ENCODE peak calls at places on chromosomes 12 and 14, in five cellular contexts. One of them, this sample, is unnamed.

GRCh38 chr14:35149239-35149638 is 26.9 kb downstream of the PRORP start:
- DNase-seq in Calu3: no peak
- DNase-seq in GM13976: no peak
- DNase-seq in epithelial cell of esophagus: no peak
- DNase-seq in T-helper 1 cell: no peak
- DNase-seq in this sample: no peak

GRCh38 chr14:73850940-73851339 is 691 bp upstream of the PTGR2 start:
- DNase-seq in Calu3: peak
- DNase-seq in GM13976: no peak
- DNase-seq in epithelial cell of esophagus: peak
- DNase-seq in T-helper 1 cell: no peak
- DNase-seq in this sample: no peak

GRCh38 chr12:117092886-117093285 is 6.3 kb downstream of the TESC start:
- DNase-seq in Calu3: no peak
- DNase-seq in GM13976: no peak
- DNase-seq in epithelial cell of esophagus: no peak
- DNase-seq in T-helper 1 cell: no peak
- DNase-seq in this sample: no peak

GRCh38 chr14:98623806-98624430 is 648.1 kb downstream of the BCL11B start:
- DNase-seq in Calu3: no peak
- DNase-seq in GM13976: no peak
- DNase-seq in epithelial cell of esophagus: no peak
- DNase-seq in T-helper 1 cell: no peak
- DNase-seq in this sample: no peak

GRCh38 chr14:64708148-64709004 is 4.2 kb downstream of the PLEKHG3 start:
- DNase-seq in Calu3: peak
- DNase-seq in GM13976: no peak
- DNase-seq in epithelial cell of esophagus: peak
- DNase-seq in T-helper 1 cell: no peak
- DNase-seq in this sample: no peak

GRCh38 chr12:125203145-125203765 is 138.0 kb downstream of the AACS start:
- DNase-seq in Calu3: peak
- DNase-seq in GM13976: no peak
- DNase-seq in epithelial cell of esophagus: peak
- DNase-seq in T-helper 1 cell: no peak
- DNase-seq in this sample: no peak

GRCh38 chr12:122399592-122400373 is 22.7 kb downstream of the CLIP1 start:
- DNase-seq in Calu3: peak
- DNase-seq in GM13976: peak
- DNase-seq in epithelial cell of esophagus: peak
- DNase-seq in T-helper 1 cell: peak
- DNase-seq in this sample: no peak

GRCh38 chr14:84927096-84927910 is 602.6 kb upstream of the FLRT2 start:
- DNase-seq in Calu3: no peak
- DNase-seq in GM13976: no peak
- DNase-seq in epithelial cell of esophagus: peak
- DNase-seq in T-helper 1 cell: no peak
- DNase-seq in this sample: no peak

GRCh38 chr12:68043446-68043845 is 54.2 kb downstream of the IFNG-AS1 start:
- DNase-seq in Calu3: no peak
- DNase-seq in GM13976: no peak
- DNase-seq in epithelial cell of esophagus: peak
- DNase-seq in T-helper 1 cell: no peak
- DNase-seq in this sample: no peak

GRCh38 chr12:19489168-19489567 is 49.9 kb downstream of the AEBP2 start:
- DNase-seq in Calu3: no peak
- DNase-seq in GM13976: no peak
- DNase-seq in epithelial cell of esophagus: no peak
- DNase-seq in T-helper 1 cell: no peak
- DNase-seq in this sample: no peak

GRCh38 chr12:109591041-109591440 is 17.4 kb downstream of the MVK start:
- DNase-seq in Calu3: no peak
- DNase-seq in GM13976: no peak
- DNase-seq in epithelial cell of esophagus: no peak
- DNase-seq in T-helper 1 cell: no peak
- DNase-seq in this sample: no peak

GRCh38 chr12:49069507-49070346 is at the start of gene RHEBL1:
- DNase-seq in Calu3: peak
- DNase-seq in GM13976: peak
- DNase-seq in epithelial cell of esophagus: peak
- DNase-seq in T-helper 1 cell: peak
- DNase-seq in this sample: peak

GRCh38 chr12:130499474-130499873 is 161.8 kb downstream of the PIWIL1 start:
- DNase-seq in Calu3: no peak
- DNase-seq in GM13976: no peak
- DNase-seq in epithelial cell of esophagus: no peak
- DNase-seq in T-helper 1 cell: no peak
- DNase-seq in this sample: no peak

GRCh38 chr14:55373784-55374725 is 37.6 kb downstream of the ATG14 start:
- DNase-seq in Calu3: no peak
- DNase-seq in GM13976: peak
- DNase-seq in epithelial cell of esophagus: peak
- DNase-seq in T-helper 1 cell: no peak
- DNase-seq in this sample: no peak

GRCh38 chr14:105857816-105858675 is 331.7 kb downstream of the TMEM121 start:
- DNase-seq in Calu3: no peak
- DNase-seq in GM13976: peak
- DNase-seq in epithelial cell of esophagus: no peak
- DNase-seq in T-helper 1 cell: peak
- DNase-seq in this sample: no peak

GRCh38 chr12:113065126-113066007 is 8.8 kb downstream of the DTX1 start:
- DNase-seq in Calu3: peak
- DNase-seq in GM13976: peak
- DNase-seq in epithelial cell of esophagus: peak
- DNase-seq in T-helper 1 cell: no peak
- DNase-seq in this sample: no peak

GRCh38 chr12:32163596-32163995 is 56.9 kb downstream of the BICD1 start:
- DNase-seq in Calu3: no peak
- DNase-seq in GM13976: no peak
- DNase-seq in epithelial cell of esophagus: no peak
- DNase-seq in T-helper 1 cell: no peak
- DNase-seq in this sample: no peak

GRCh38 chr12:123573870-123574269 is 10.5 kb upstream of the TMED2 start:
- DNase-seq in Calu3: no peak
- DNase-seq in GM13976: no peak
- DNase-seq in epithelial cell of esophagus: no peak
- DNase-seq in T-helper 1 cell: no peak
- DNase-seq in this sample: no peak

GRCh38 chr12:30928356-30929264 is 2.1 kb downstream of the TSPAN11 start:
- DNase-seq in Calu3: no peak
- DNase-seq in GM13976: no peak
- DNase-seq in epithelial cell of esophagus: no peak
- DNase-seq in T-helper 1 cell: no peak
- DNase-seq in this sample: no peak

GRCh38 chr14:90545966-90546751 is 149.3 kb downstream of the CALM1 start:
- DNase-seq in Calu3: no peak
- DNase-seq in GM13976: no peak
- DNase-seq in epithelial cell of esophagus: peak
- DNase-seq in T-helper 1 cell: no peak
- DNase-seq in this sample: no peak

GRCh38 chr14:101774006-101774755 is 12.7 kb downstream of the PPP2R5C start:
- DNase-seq in Calu3: no peak
- DNase-seq in GM13976: no peak
- DNase-seq in epithelial cell of esophagus: no peak
- DNase-seq in T-helper 1 cell: no peak
- DNase-seq in this sample: no peak

GRCh38 chr14:69547701-69548348 is 26.8 kb downstream of the CCDC177 start:
- DNase-seq in Calu3: no peak
- DNase-seq in GM13976: peak
- DNase-seq in epithelial cell of esophagus: no peak
- DNase-seq in T-helper 1 cell: peak
- DNase-seq in this sample: no peak

GRCh38 chr14:69152181-69152943 is 557 bp downstream of the DCAF5 start:
- DNase-seq in Calu3: no peak
- DNase-seq in GM13976: peak
- DNase-seq in epithelial cell of esophagus: peak
- DNase-seq in T-helper 1 cell: peak
- DNase-seq in this sample: no peak

GRCh38 chr12:127267128-127267527 is 999.8 kb upstream of the TMEM132C start:
- DNase-seq in Calu3: no peak
- DNase-seq in GM13976: no peak
- DNase-seq in epithelial cell of esophagus: no peak
- DNase-seq in T-helper 1 cell: no peak
- DNase-seq in this sample: no peak

GRCh38 chr12:28568709-28569108 is 378.5 kb downstream of the CCDC91 start:
- DNase-seq in Calu3: no peak
- DNase-seq in GM13976: no peak
- DNase-seq in epithelial cell of esophagus: no peak
- DNase-seq in T-helper 1 cell: no peak
- DNase-seq in this sample: no peak

GRCh38 chr14:55641954-55642353 is 61.9 kb downstream of the KTN1 start:
- DNase-seq in Calu3: no peak
- DNase-seq in GM13976: no peak
- DNase-seq in epithelial cell of esophagus: no peak
- DNase-seq in T-helper 1 cell: no peak
- DNase-seq in this sample: no peak

GRCh38 chr14:104358528-104359300 is 220.3 kb downstream of the KIF26A start:
- DNase-seq in Calu3: no peak
- DNase-seq in GM13976: no peak
- DNase-seq in epithelial cell of esophagus: no peak
- DNase-seq in T-helper 1 cell: no peak
- DNase-seq in this sample: no peak

This sample was measured in GM04503.